ENCODE peak calls at places on chromosomes 5 and 9, in ten cellular contexts. R, P, L, A, Q, X, M, G, Z and V are unnamed samples.

GRCh38 chr5:120503311-120503710 is 39.2 kb downstream of the PRR16 start:
- DNase-seq in Q (no peak), P (no peak), M (no peak), Z (no peak), L (no peak), X (no peak), A (no peak), R (no peak), G (no peak), V (no peak)

GRCh38 chr5:6743161-6743560 is 29.9 kb downstream of the TENT4A start:
- DNase-seq in R (no peak), Z (no peak), G (peak; percentile 76), A (no peak), L (no peak), X (no peak), M (no peak), Q (no peak), P (peak; percentile 67), V (no peak)

GRCh38 chr9:18060304-18060934 is 413.5 kb upstream of the ADAMTSL1 start:
- DNase-seq in G (no peak), P (no peak), M (no peak), Z (no peak), Q (no peak), L (no peak), A (no peak), X (no peak), R (no peak), V (no peak)

GRCh38 chr5:37248387-37248969 is 698 bp downstream of the CPLANE1 start:
- DNase-seq in P (no peak), Z (peak; percentile 35), A (no peak), L (no peak), X (no peak), M (no peak), G (peak; percentile 45), R (peak; percentile 4), Q (no peak), V (no peak)

GRCh38 chr9:116100711-116101111 is 52.9 kb upstream of the PAPPA start:
- DNase-seq in P (no peak), X (no peak), G (no peak), L (no peak), M (no peak), R (peak; percentile 93), Q (no peak), A (no peak), Z (no peak), V (no peak)

GRCh38 chr5:82106207-82106606 is 134.4 kb downstream of the ATG10 start:
- DNase-seq in Q (no peak), G (peak; percentile 12), P (no peak), L (no peak), X (no peak), R (peak; percentile 32), A (no peak), M (no peak), Z (no peak), V (no peak)

GRCh38 chr9:84301851-84302250 is 38.7 kb downstream of the SLC28A3 start:
- DNase-seq in P (no peak), L (no peak), M (no peak), Z (no peak), X (no peak), R (peak; percentile 52), A (no peak), G (peak; percentile 19), Q (no peak), V (no peak)

GRCh38 chr5:69035665-69036064 is 58.1 kb upstream of the SLC30A5 start:
- DNase-seq in X (no peak), A (no peak), G (no peak), M (no peak), P (no peak), R (peak; percentile 24), Q (no peak), L (no peak), Z (no peak), V (no peak)

GRCh38 chr5:140672455-140673186 is 755 bp downstream of the DND1 start:
- DNase-seq in X (peak; percentile 22), L (peak; percentile 61), G (no peak), M (no peak), A (peak; percentile 64), Z (no peak), R (no peak), Q (no peak), P (peak; percentile 87), V (no peak)

GRCh38 chr5:105953616-105954015 is 1717.1 kb downstream of the EFNA5 start:
- DNase-seq in Q (no peak), X (no peak), R (no peak), L (no peak), M (no peak), Z (no peak), P (no peak), G (no peak), A (no peak), V (no peak)

GRCh38 chr9:136689108-136689460 is 1.8 kb upstream of the AGPAT2 start:
- DNase-seq in M (no peak), Q (no peak), Z (no peak), X (no peak), P (no peak), L (no peak), A (no peak), R (no peak), G (no peak), V (no peak)
- H3K36me3 ChIP-seq in M (no peaks in the 10 kb centered on the region), Q (peaks cover 2% of the 10 kb centered on the region), Z (no peaks in the 10 kb centered on the region), X (no peaks in the 10 kb centered on the region), P (no peaks in the 10 kb centered on the region), L (no peaks in the 10 kb centered on the region), A (no peaks in the 10 kb centered on the region), R (no peaks in the 10 kb centered on the region), G (no peaks in the 10 kb centered on the region), V (no peaks in the 10 kb centered on the region)

DNA sequence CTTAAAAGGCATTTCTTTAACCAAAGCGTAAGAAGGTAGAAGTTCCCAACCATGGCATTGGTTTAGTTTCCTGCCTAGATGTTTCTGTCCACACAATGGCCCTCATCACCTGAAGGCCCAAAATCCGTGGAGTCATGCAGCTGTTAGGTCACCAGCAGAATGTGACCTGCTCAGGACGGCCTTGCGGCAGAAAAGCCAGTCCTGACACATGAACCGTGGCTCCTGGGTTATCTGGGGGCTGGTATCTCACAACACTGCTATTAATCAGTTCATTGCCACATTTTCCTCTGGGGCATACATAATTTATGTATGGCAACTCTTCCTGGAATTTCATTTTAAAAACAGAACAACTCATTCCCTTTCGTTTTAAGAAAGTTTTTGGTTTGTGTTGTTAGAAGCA is 278.4 kb downstream of the ATPSCKMT start:
- DNase-seq in X (no peak), Q (no peak), R (no peak), M (no peak), P (no peak), L (no peak), Z (no peak), G (no peak), A (no peak), V (no peak)
- H3K4me3 ChIP-seq in X (no peak overlapping the region), Q (no peak overlapping the region), R (no peak overlapping the region), M (no peak overlapping the region), P (no peak overlapping the region), L (no peak overlapping the region), Z (no peak overlapping the region), G (no peak overlapping the region), A (no peak overlapping the region), V (no peak overlapping the region)

GRCh38 chr5:57037355-57037754 is 85.4 kb upstream of the MIER3 start:
- DNase-seq in L (no peak), X (no peak), Q (no peak), Z (no peak), P (no peak), M (no peak), R (no peak), G (no peak), A (no peak), V (no peak)

GRCh38 chr5:57035955-57036354 is 84.0 kb upstream of the MIER3 start:
- DNase-seq in P (no peak), X (no peak), L (no peak), Z (no peak), A (no peak), R (no peak), M (no peak), G (no peak), Q (no peak), V (no peak)

GRCh38 chr5:57034517-57034916 is 82.6 kb upstream of the MIER3 start:
- DNase-seq in A (no peak), L (no peak), P (no peak), M (no peak), R (no peak), X (no peak), G (no peak), Q (no peak), Z (no peak), V (no peak)

GRCh38 chr5:57033503-57033902 is 81.6 kb upstream of the MIER3 start:
- DNase-seq in R (no peak), A (no peak), L (no peak), G (no peak), Z (no peak), Q (no peak), P (no peak), X (no peak), M (no peak), V (no peak)

GRCh38 chr5:57036621-57037160 is 84.8 kb upstream of the MIER3 start:
- DNase-seq in X (no peak), P (no peak), Q (no peak), M (no peak), A (no peak), G (no peak), L (no peak), R (no peak), Z (peak; percentile 13), V (no peak)
- H3K27ac ChIP-seq in X (no peak overlapping the region), P (no peak overlapping the region), Q (no peak overlapping the region), M (no peak overlapping the region), A (no peak overlapping the region), G (no peak overlapping the region), L (no peak overlapping the region), R (no peak overlapping the region), Z (no peak overlapping the region), V (no peak overlapping the region)

GRCh38 chr9:99144966-99145365 is 40.1 kb downstream of the TGFBR1 start:
- DNase-seq in X (no peak), R (no peak), G (no peak), L (no peak), Z (no peak), P (no peak), A (no peak), Q (no peak), M (no peak), V (no peak)

GRCh38 chr9:99141849-99142248 is 36.9 kb downstream of the TGFBR1 start:
- DNase-seq in P (no peak), A (no peak), X (no peak), M (no peak), G (no peak), Q (no peak), R (no peak), L (no peak), Z (no peak), V (no peak)

GRCh38 chr9:99142275-99142674 is 37.4 kb downstream of the TGFBR1 start:
- DNase-seq in M (no peak), A (no peak), G (no peak), X (no peak), Z (no peak), L (no peak), R (no peak), Q (no peak), P (no peak), V (no peak)

GRCh38 chr9:99140685-99141314 is 35.9 kb downstream of the TGFBR1 start:
- DNase-seq in M (no peak), A (no peak), Q (peak; percentile 43), X (peak; percentile 29), L (no peak), P (no peak), Z (peak; percentile 51), G (peak; percentile 41), R (peak; percentile 67), V (no peak)

DNA sequence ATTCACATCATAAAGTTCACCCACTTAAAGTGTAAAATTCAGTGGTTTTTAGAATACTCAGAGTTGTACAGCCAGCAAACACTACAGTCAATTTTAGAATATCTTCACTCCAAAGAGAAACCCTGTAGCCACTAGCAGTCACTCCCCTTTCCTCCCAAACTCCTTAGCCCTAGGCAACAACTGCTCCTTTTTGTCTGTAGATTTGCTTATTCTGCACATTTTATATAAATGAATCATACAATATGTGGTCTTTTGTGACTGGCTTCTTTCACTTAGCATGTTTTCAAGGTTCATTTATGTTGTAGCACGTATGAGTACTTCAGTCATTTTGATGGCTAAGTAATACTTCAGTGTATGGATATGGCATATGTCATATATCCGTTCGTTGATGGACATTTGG is 38.7 kb downstream of the TGFBR1 start:
- DNase-seq in L (no peak), R (no peak), M (no peak), X (no peak), Q (no peak), Z (no peak), A (no peak), G (no peak), P (no peak), V (no peak)
- H3K36me3 ChIP-seq in L (peaks cover 8% of the 10 kb centered on the region), R (peaks cover 52% of the 10 kb centered on the region), M (no peaks in the 10 kb centered on the region), X (no peaks in the 10 kb centered on the region), Q (peaks cover 68% of the 10 kb centered on the region), Z (peaks cover 64% of the 10 kb centered on the region), A (peaks cover 79% of the 10 kb centered on the region), G (no peaks in the 10 kb centered on the region), P (peaks cover 65% of the 10 kb centered on the region), V (peaks cover 76% of the 10 kb centered on the region)